ENCODE peak calls at places on chromosomes 5 and 9, in ten cellular contexts. R is ovary, C is A549, G is IMR-90, L is heart left ventricle, O is PC-3, K is HCT116, N is right lobe of liver, F is fibroblast of lung, W is psoas muscle. Y is an unnamed sample.

GRCh38 chr5:53490747-53491146 is 10.3 kb downstream of the FST start:
- DNase-seq in R (no peak), C (no peak), G (peak; percentile 87), L (no peak), O (no peak), K (no peak), N (no peak), F (peak; percentile 94), W (no peak), Y (no peak)

GRCh38 chr9:128160603-128160987 is 530 bp downstream of the BBLN start:
- DNase-seq in R (no peak), C (no peak), G (peak; percentile 30), L (peak; percentile 36), O (no peak), K (no peak), N (peak; percentile 54), F (peak; percentile 29), W (peak; percentile 35), Y (no peak)

GRCh38 chr5:178206166-178207101 is 2.1 kb downstream of the HNRNPAB start:
- DNase-seq in R (no peak), C (no peak), G (peak; percentile 23), L (no peak), O (no peak), K (no peak), N (peak; percentile 63), F (peak; percentile 25), W (no peak), Y (peak; percentile 60)

GRCh38 chr9:101795147-101795546 is 56.7 kb upstream of the GRIN3A start:
- DNase-seq in R (no peak), C (no peak), G (no peak), L (no peak), O (no peak), K (no peak), N (no peak), F (no peak), W (no peak), Y (no peak)

GRCh38 chr5:136285501-136285900 is 79.8 kb downstream of the TRPC7 start:
- DNase-seq in R (no peak), C (no peak), G (peak; percentile 4), L (no peak), O (no peak), K (no peak), N (no peak), F (peak; percentile 12), W (no peak), Y (no peak)

GRCh38 chr5:38466444-38467189 is 89.8 kb downstream of the LIFR start:
- DNase-seq in R (peak; percentile 95), C (no peak), G (no peak), L (peak; percentile 87), O (no peak), K (no peak), N (peak; percentile 58), F (no peak), W (peak; percentile 88), Y (no peak)

GRCh38 chr9:94909250-94909894 is 182.9 kb downstream of the AOPEP start:
- DNase-seq in R (no peak), C (peak; percentile 84), G (no peak), L (no peak), O (no peak), K (no peak), N (no peak), F (peak; percentile 50), W (no peak), Y (no peak)

GRCh38 chr9:84966876-84967830 is 297.6 kb downstream of the NTRK2 start:
- DNase-seq in R (no peak), C (no peak), G (no peak), L (no peak), O (no peak), K (no peak), N (no peak), F (no peak), W (no peak), Y (no peak)

GRCh38 chr5:10660135-10660534 is 96.3 kb downstream of the ANKRD33B start:
- DNase-seq in R (no peak), C (no peak), G (no peak), L (no peak), O (no peak), K (no peak), N (peak; percentile 23), F (no peak), W (no peak), Y (no peak)

GRCh38 chr5:1522601-1523479 is 920 bp downstream of the LPCAT1 start:
- DNase-seq in R (peak; percentile 13), C (no peak), G (no peak), L (no peak), O (no peak), K (no peak), N (peak; percentile 50), F (peak; percentile 13), W (peak; percentile 34), Y (peak; percentile 90)

GRCh38 chr5:177972613-177973012 is 23.4 kb downstream of the PROP1 start:
- DNase-seq in R (no peak), C (no peak), G (peak; percentile 7), L (no peak), O (no peak), K (no peak), N (no peak), F (no peak), W (no peak), Y (no peak)

GRCh38 chr5:133706732-133707430 is 94.5 kb upstream of the FSTL4 start:
- DNase-seq in R (no peak), C (no peak), G (no peak), L (no peak), O (no peak), K (no peak), N (no peak), F (peak; percentile 69), W (no peak), Y (peak; percentile 40)

GRCh38 chr9:116987902-116988301 is 300.8 kb downstream of the TRIM32 start:
- DNase-seq in R (no peak), C (no peak), G (no peak), L (no peak), O (no peak), K (no peak), N (no peak), F (no peak), W (no peak), Y (no peak)

GRCh38 chr5:124030043-124030461 is 518.1 kb downstream of the CSNK1G3 start:
- DNase-seq in R (no peak), C (no peak), G (no peak), L (no peak), O (no peak), K (no peak), N (no peak), F (no peak), W (no peak), Y (no peak)

GRCh38 chr5:134577796-134578577 is 52.5 kb downstream of the JADE2 start:
- DNase-seq in R (peak; percentile 84), C (peak; percentile 86), G (peak; percentile 75), L (peak; percentile 76), O (peak; percentile 80), K (peak; percentile 54), N (peak; percentile 77), F (peak; percentile 65), W (peak; percentile 83), Y (peak; percentile 93)

GRCh38 chr9:128422783-128423150 is 2.1 kb downstream of the CERCAM start:
- DNase-seq in R (no peak), C (no peak), G (no peak), L (no peak), O (no peak), K (no peak), N (no peak), F (no peak), W (no peak), Y (no peak)

GRCh38 chr9:19998823-19999455 is 210.1 kb upstream of the SLC24A2 start:
- DNase-seq in R (no peak), C (no peak), G (no peak), L (no peak), O (peak; percentile 54), K (no peak), N (no peak), F (peak; percentile 61), W (no peak), Y (no peak)

GRCh38 chr5:1770443-1770802 is 29.2 kb downstream of the MRPL36 start:
- DNase-seq in R (no peak), C (no peak), G (no peak), L (peak; percentile 20), O (no peak), K (no peak), N (no peak), F (no peak), W (no peak), Y (peak; percentile 41)

GRCh38 chr5:74413403-74414060 is 227.0 kb downstream of the ENC1 start:
- DNase-seq in R (no peak), C (no peak), G (no peak), L (no peak), O (no peak), K (no peak), N (no peak), F (no peak), W (no peak), Y (no peak)
- H3K27ac ChIP-seq in R (no peak overlapping the region), C (no peak overlapping the region), G (no peak overlapping the region), L (no peak overlapping the region), O (no peak overlapping the region), K (no peak overlapping the region), N (no peak overlapping the region), F (no peak overlapping the region), W (no peak overlapping the region), Y (no peak overlapping the region)

GRCh38 chr9:114051706-114052105 is 26.4 kb downstream of the AMBP start:
- DNase-seq in R (peak; percentile 6), C (no peak), G (no peak), L (no peak), O (no peak), K (no peak), N (peak; percentile 28), F (no peak), W (no peak), Y (peak; percentile 29)
- H3K4me1 ChIP-seq in R (no peaks in the 10 kb centered on the region), C (no peaks in the 10 kb centered on the region), G (no peaks in the 10 kb centered on the region), L (no peaks in the 10 kb centered on the region), O (peaks cover 6% of the 10 kb centered on the region), K (no peaks in the 10 kb centered on the region), N (no peaks in the 10 kb centered on the region), F (no peaks in the 10 kb centered on the region), W (no peaks in the 10 kb centered on the region), Y (no peaks in the 10 kb centered on the region)

DNA sequence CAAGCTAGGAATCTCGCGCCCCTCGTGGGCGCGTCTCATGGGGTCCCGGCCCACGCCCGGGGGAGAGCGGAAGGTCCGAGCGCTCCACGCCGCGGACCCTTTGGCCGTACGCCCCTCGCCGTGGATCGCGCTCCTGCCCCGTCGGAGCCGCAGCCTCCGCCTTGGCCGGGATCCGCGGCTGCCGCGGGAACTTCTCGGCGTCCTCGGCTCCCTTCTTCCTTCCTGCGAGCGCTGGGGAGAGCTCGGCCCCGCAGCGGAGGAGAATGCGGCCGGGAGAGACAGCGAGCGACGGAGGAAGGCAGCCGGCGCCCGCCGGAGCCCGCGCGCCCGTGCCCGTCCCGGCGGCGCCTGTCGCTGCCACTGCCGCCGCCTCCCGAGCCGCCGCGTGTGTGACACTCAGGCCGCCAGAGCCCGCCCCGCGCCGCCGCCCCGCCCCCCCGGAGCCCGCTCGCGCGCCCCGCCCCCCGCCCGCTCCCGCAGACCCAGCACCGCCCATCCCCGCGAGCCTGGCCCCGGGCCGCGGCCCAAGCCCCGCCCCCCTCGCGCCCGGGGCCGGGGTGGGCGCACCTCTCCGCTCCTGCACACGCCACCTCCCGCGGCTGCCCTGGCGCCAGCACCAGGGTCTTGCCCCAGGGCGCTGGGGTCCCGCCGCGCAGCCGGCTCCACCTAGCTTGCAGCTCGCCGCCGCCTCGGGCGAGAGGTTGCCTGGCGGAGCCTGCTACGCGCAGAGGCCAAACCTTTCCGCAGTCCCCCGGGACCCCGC is at the start of gene SHB:
- DNase-seq in R (peak; percentile 75), C (peak; percentile 83), G (peak; percentile 33), L (peak; percentile 85), O (peak; percentile 59), K (no peak), N (peak; percentile 90), F (peak; percentile 43), W (peak; percentile 86), Y (peak; percentile 95)
- TF ChIP-seq CTCF in R (no peak), C (peak; percentile 22), G (no peak), L (peak; percentile 4), O (peak; percentile 17), K (peak; percentile 33), N (peak; percentile 40), F (no peak), W (no peak), Y (peak; percentile 46)

GRCh38 chr5:74538206-74538661 is 102.3 kb downstream of the ENC1 start:
- DNase-seq in R (peak; percentile 27), C (no peak), G (peak; percentile 89), L (peak; percentile 84), O (no peak), K (no peak), N (peak; percentile 94), F (peak; percentile 36), W (peak; percentile 54), Y (peak; percentile 74)
- H3K27ac ChIP-seq in R (no peak overlapping the region), C (peak overlapping the region; percentile 49), G (peak overlapping the region; percentile 28), L (peak overlapping the region; percentile 17), O (no peak overlapping the region), K (no peak overlapping the region), N (peak overlapping the region; percentile 72), F (no peak overlapping the region), W (no peak overlapping the region), Y (peak overlapping the region; percentile 74)